ENCODE peak calls at places on chromosome 17, in seven cellular contexts. A is smooth muscle cell of the brain vasculature, G is stomach, R is AG09309, D is neural progenitor cell, J is EL, H is T-helper 1 cell. F is an unnamed sample.

GRCh38 chr17:28335959-28336871 is 654 bp downstream of the TNFAIP1 start:
- DNase-seq in G (peak), H (no peak), A (no peak), J (peak), R (peak), D (peak), F (peak)

GRCh38 chr17:67675481-67675880 is 42.3 kb upstream of the NOL11 start:
- DNase-seq in H (no peak), D (no peak), J (no peak), R (no peak), A (no peak), G (no peak), F (no peak)

GRCh38 chr17:79836952-79837887 is 2.0 kb downstream of the CBX4 start:
- DNase-seq in R (no peak), G (peak), D (peak), H (no peak), J (no peak), A (no peak), F (no peak)

GRCh38 chr17:73068322-73069153 is 23.9 kb downstream of the SLC39A11 start:
- DNase-seq in A (no peak), H (no peak), R (no peak), D (no peak), G (no peak), J (peak), F (peak)

GRCh38 chr17:71361691-71362450 is 758.9 kb upstream of the SOX9 start:
- DNase-seq in H (no peak), A (no peak), G (no peak), J (no peak), D (no peak), R (no peak), F (peak)

GRCh38 chr17:60964160-60964559 is 286.5 kb downstream of the BCAS3 start:
- DNase-seq in G (no peak), J (no peak), R (no peak), A (no peak), H (no peak), D (no peak), F (no peak)

GRCh38 chr17:57956311-57957119 is 1.3 kb upstream of the CUEDC1 start:
- DNase-seq in G (peak), A (no peak), J (no peak), R (no peak), H (no peak), D (no peak), F (no peak)

GRCh38 chr17:1462164-1463112 is 6.4 kb upstream of the CRK start:
- DNase-seq in D (no peak), H (no peak), R (no peak), J (no peak), A (no peak), G (peak), F (no peak)

GRCh38 chr17:20189322-20189721 is 180.2 kb downstream of the SPECC1 start:
- DNase-seq in G (no peak), J (peak), D (peak), H (no peak), A (no peak), R (no peak), F (no peak)

GRCh38 chr17:76264425-76264754 is 758 bp upstream of the UBALD2 start:
- DNase-seq in G (no peak), A (no peak), J (no peak), H (no peak), R (no peak), D (no peak), F (no peak)

GRCh38 chr17:16928406-16929280 is 43.3 kb downstream of the TNFRSF13B start:
- DNase-seq in H (no peak), G (no peak), A (no peak), D (no peak), J (no peak), R (no peak), F (no peak)

GRCh38 chr17:79627184-79627765 is 16.4 kb upstream of the RBFOX3 start:
- DNase-seq in J (no peak), H (no peak), R (no peak), A (no peak), D (no peak), G (peak), F (no peak)

GRCh38 chr17:6775871-6776405 is at the start of gene FBXO39:
- DNase-seq in G (no peak), J (peak), A (no peak), R (no peak), H (no peak), D (peak), F (no peak)

GRCh38 chr17:60534010-60534555 is 8.0 kb upstream of the APPBP2 start:
- DNase-seq in R (no peak), A (no peak), D (no peak), J (no peak), G (no peak), H (no peak), F (peak)

GRCh38 chr17:28598799-28599310 is at the start of gene SPAG5:
- DNase-seq in A (peak), J (peak), D (peak), H (peak), R (peak), G (peak), F (peak)

GRCh38 chr17:7884581-7885356 is 3.8 kb upstream of the CHD3 start:
- DNase-seq in G (peak), D (peak), R (no peak), J (peak), H (peak), A (no peak), F (peak)

GRCh38 chr17:78785011-78785662 is 3.1 kb upstream of the CYTH1 start:
- DNase-seq in A (no peak), R (no peak), J (no peak), D (no peak), H (no peak), G (no peak), F (no peak)

GRCh38 chr17:46979023-46979870 is at the start of gene RPRML:
- DNase-seq in J (peak), A (no peak), H (no peak), D (peak), R (no peak), G (peak), F (no peak)

GRCh38 chr17:44113868-44114840 is 9.3 kb downstream of the HDAC5 start:
- DNase-seq in A (no peak), H (no peak), J (no peak), R (no peak), D (no peak), G (no peak), F (no peak)